ENCODE peak calls at places on chromosomes 6 and 20, in four cellular contexts. Y, U, I and M are unnamed samples.

GRCh38 chr6:150528648-150529285 is 70.9 kb upstream of the PLEKHG1 start:
- DNase-seq in I (peak), U (peak), Y (peak), M (peak)

GRCh38 chr6:3707751-3708412 is 43.6 kb downstream of the PXDC1 start:
- DNase-seq in Y (no peak), I (no peak), U (no peak), M (peak)

GRCh38 chr6:15501806-15502450 is 160.9 kb downstream of the DTNBP1 start:
- DNase-seq in I (peak), U (no peak), Y (peak), M (no peak)

GRCh38 chr20:16476032-16476431 is 97.2 kb downstream of the KIF16B start:
- DNase-seq in U (no peak), Y (no peak), I (no peak), M (no peak)

GRCh38 chr20:432208-432607 is 24.1 kb downstream of the RBCK1 start:
- DNase-seq in I (no peak), U (no peak), Y (no peak), M (no peak)

GRCh38 chr6:141956046-141956761 is 176.5 kb upstream of the GJE1 start:
- DNase-seq in Y (no peak), I (peak), U (no peak), M (no peak)

GRCh38 chr20:58349586-58349985 is 39.4 kb upstream of the VAPB start:
- DNase-seq in Y (no peak), I (no peak), U (no peak), M (no peak)

GRCh38 chr20:12687476-12687875 is 321.3 kb upstream of the SPTLC3 start:
- DNase-seq in Y (no peak), U (no peak), I (no peak), M (no peak)

GRCh38 chr6:149112976-149113375 is 204.5 kb upstream of the TAB2 start:
- DNase-seq in U (no peak), I (no peak), Y (no peak), M (no peak)

GRCh38 chr6:97630592-97630991 is 347.6 kb upstream of the MMS22L start:
- DNase-seq in U (no peak), I (no peak), Y (no peak), M (no peak)

GRCh38 chr6:127026247-127026646 is 92.2 kb upstream of the RSPO3 start:
- DNase-seq in U (no peak), I (no peak), Y (no peak), M (no peak)

GRCh38 chr6:111477481-111477938 is 5.5 kb downstream of the REV3L start:
- DNase-seq in I (no peak), Y (no peak), U (no peak), M (no peak)

GRCh38 chr6:165574770-165575549 is 88.1 kb downstream of the PDE10A start:
- DNase-seq in Y (no peak), I (no peak), U (no peak), M (no peak)

GRCh38 chr6:11231108-11231463 is 1.4 kb downstream of the NEDD9 start:
- DNase-seq in Y (no peak), U (no peak), I (no peak), M (no peak)

GRCh38 chr6:11227698-11228097 is 4.8 kb downstream of the NEDD9 start:
- DNase-seq in U (no peak), Y (no peak), I (no peak), M (no peak)

GRCh38 chr6:11231564-11232176 is 798 bp downstream of the NEDD9 start:
- DNase-seq in I (no peak), U (no peak), Y (no peak), M (no peak)

GRCh38 chr6:11230158-11231107 is 2.0 kb downstream of the NEDD9 start:
- DNase-seq in U (no peak), Y (peak), I (no peak), M (no peak)

GRCh38 chr6:11229267-11230043 is 3.0 kb downstream of the NEDD9 start:
- DNase-seq in U (peak), Y (no peak), I (no peak), M (no peak)
- H3K4me3 ChIP-seq in U (peak), Y (peak), I (peak), M (peak)

DNA sequence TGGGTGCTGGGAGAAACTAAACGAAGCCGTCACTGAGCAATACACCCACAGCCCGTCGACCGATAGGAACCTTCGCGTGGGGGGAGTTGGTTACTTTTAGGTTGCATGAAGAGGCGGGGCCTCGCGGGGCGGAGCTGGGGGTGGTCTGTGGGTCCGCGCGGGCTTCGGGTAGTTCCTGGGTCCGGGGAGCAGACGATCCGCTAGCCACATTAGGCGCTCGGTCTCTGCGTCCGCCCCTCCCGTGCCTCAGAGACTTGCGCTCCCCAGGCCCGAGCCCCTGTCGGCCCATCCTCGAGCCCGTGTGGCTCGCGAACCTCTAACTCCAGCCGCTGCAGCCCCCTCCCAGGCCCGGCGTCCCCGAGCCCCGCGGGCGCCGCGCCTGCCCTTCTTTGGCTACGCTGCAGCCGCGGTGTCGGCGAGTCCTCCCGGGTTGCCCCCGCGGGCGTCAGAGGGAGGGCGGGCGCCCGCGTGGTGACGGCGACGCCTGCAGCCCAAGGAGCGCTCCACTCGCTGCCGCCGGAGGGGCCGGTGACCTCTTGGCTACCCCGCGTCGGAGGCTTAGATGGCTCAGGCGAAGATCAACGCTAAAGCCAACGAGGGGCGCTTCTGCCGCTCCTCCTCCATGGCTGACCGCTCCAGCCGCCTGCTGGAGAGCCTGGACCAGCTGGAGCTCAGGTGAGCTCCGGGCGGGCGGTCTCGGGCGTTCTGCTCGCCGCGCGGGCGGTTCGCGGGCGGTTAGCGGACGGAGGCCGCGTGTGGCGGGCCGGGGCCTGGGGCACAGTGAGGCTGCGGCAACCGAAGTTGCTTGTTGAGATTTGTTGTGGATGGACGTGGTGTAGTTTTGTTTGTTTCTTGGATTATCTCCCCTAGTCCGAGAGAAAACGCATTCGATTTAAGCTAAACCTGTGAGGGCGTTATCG is at the start of gene BAG2:
- DNase-seq in Y (peak), U (peak), I (peak), M (peak)
- TF ChIP-seq CTCF in Y (peak), U (no peak), I (peak), M (peak)

DNA sequence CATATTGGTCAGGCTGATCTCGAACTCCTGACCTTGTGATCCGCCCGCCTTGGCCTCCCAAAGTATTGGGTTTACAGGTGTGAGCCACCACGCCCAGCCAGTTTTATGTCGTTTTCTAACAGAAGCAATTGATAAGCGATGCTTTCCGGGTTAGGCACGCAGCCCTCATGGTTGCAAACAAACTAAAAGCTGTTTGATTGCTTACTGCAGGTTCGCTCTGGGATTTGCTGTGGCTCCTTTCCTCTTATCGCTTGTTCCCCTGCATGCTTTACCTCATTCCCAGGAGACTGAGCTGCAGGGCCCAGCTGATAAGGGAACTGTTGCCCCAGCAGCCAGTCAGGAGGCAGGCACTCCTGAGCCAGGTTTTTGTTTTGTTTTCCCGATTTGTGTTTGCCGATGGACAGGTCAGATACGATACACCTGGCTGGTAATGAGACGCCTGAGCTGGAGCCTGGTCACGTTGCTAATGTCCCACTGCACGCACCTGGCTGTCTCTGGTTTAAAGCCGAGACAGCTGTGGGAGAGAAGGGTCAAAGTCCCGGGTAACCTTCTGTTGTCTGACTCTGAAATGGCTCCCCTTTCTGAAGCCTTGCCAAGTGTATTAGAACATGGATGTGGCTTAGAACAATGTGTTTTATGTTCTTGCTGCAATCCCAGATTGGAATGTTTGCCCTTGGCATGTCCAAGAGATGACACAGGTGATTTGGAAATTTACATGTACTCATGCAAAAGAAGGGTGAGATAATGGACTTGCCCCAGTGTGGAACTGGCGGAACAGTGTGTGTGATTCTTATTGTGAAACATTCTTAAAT is 19.9 kb downstream of the DSP start:
- DNase-seq in I (no peak), U (no peak), Y (peak), M (no peak)
- TF ChIP-seq POLR2A in I (no peak), U (no peak), Y (peak), M (no peak)

GRCh38 chr6:10382322-10382721 is 32.6 kb downstream of the TFAP2A start:
- DNase-seq in Y (no peak), U (no peak), I (no peak), M (no peak)
- H3K4me3 ChIP-seq in Y (no peak), U (no peak), I (no peak), M (no peak)

GRCh38 chr20:33217052-33217451 is at the start of gene BPIFA3:
- DNase-seq in U (no peak), Y (no peak), I (no peak), M (no peak)

GRCh38 chr20:33210371-33210770 is 6.8 kb upstream of the BPIFA3 start:
- DNase-seq in I (no peak), U (no peak), Y (no peak), M (no peak)

GRCh38 chr20:33209789-33210188 is 7.4 kb upstream of the BPIFA3 start:
- DNase-seq in Y (peak), U (no peak), I (peak), M (no peak)

DNA sequence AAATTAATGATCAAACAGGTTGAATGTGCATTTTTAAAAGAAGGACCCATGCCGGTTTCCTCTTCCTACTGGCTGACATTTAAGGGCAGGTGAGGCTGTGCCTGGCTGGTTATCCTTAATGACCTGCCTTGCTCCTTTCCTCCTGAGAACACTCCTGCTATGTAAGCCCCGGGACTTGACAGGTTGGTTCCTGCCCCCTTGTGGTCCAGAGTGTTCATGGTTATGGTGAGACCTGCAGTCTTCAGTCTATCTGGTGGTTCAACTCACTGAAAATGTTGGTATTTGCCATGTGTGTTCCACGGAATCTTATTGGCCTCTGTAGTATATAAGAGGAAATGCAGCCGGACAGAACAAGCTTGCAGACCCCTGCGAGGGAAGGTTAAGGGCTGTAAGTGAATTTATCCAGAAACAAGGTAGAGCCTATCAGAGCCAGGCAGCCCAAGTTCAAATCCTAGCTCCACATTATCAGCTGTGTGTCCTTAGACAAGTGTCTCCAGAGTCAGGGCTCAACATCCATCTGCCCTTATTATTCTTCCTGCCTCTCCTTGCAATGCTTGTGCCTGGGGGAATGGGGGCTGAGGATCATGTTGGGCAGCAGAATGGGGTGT is 5.2 kb upstream of the BPIFA3 start:
- DNase-seq in U (no peak), I (no peak), Y (peak), M (no peak)
- TF ChIP-seq CTCF in U (no peak), I (no peak), Y (peak), M (no peak)

GRCh38 chr20:49570161-49570827 is 2.4 kb upstream of the PTGIS start:
- DNase-seq in U (no peak), I (no peak), Y (no peak), M (no peak)

GRCh38 chr20:49571553-49571835 is 3.6 kb upstream of the PTGIS start:
- DNase-seq in U (no peak), Y (no peak), I (no peak), M (no peak)

GRCh38 chr20:49570828-49571552 is 3.1 kb upstream of the PTGIS start:
- DNase-seq in Y (no peak), U (no peak), I (no peak), M (no peak)

GRCh38 chr20:49573900-49574416 is 6.0 kb upstream of the PTGIS start:
- DNase-seq in U (no peak), Y (no peak), I (peak), M (peak)

DNA sequence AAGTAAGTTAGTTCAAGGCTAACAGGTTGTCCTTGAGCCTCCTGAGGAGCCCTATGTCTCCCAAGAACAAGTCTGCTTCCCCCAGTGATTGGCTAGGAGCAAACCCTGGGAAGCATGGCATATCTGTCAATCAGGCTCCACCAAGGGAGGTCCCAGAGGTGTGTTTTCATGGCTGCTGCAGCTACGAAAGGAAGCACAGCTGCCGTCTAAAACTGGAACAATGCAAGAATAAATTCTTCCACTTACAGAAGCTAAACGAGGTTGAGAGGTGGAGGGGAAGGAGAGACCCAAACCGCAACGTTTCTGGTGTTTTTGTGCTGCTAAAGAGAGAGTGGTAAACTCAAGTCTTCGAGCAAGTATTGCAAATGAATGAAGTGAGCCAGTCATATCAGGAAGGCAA is 4.9 kb upstream of the PTGIS start:
- DNase-seq in I (peak), Y (no peak), U (no peak), M (no peak)
- TF ChIP-seq POLR2A in I (no peak), Y (no peak), U (no peak), M (no peak)

DNA sequence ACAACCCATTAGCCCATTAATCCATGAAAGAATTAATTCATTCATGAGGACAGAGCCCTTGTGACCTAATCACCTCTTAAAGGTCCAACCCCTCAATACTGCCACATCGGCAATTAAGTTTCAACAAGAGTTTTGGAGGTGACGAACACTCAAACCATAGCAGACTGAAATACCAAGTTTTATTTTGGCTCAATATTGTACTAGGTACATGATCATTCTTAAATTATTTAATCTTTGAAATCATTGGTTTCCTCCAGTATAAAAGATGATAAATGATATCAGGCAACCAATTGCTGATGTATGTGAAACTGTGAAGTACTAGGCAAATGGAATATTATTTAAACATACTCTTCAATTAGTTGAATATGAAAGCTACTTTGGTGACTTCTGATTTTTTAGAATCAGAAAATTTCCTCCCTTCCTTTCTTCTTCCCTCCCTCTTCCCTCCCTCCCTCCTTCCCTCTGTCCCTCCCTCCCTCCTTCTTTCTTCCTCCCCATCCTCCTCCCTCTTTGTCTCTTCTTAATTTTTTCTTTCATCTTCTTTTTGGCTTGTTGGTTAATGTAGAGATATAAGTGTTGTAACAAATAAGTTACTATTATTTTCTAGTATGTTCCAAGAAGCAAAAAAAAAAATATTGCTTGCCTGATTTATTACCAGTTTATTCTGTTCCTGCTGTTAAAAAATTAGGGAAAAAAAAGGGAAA is 233.8 kb upstream of the ZNF217 start:
- DNase-seq in I (no peak), Y (no peak), U (no peak), M (no peak)
- H3K4me3 ChIP-seq in I (no peak), Y (no peak), U (no peak), M (no peak)

GRCh38 chr20:24149175-24149574 is 160.6 kb upstream of the GGTLC1 start:
- DNase-seq in U (no peak), Y (no peak), I (no peak), M (no peak)
- TF ChIP-seq CTCF in U (no peak), Y (no peak), I (no peak), M (no peak)

GRCh38 chr20:17914957-17915356 is 53.6 kb downstream of the SNX5 start:
- DNase-seq in Y (no peak), U (no peak), I (no peak), M (no peak)

GRCh38 chr20:17911927-17912326 is 56.7 kb downstream of the SNX5 start:
- DNase-seq in U (no peak), I (no peak), Y (no peak), M (no peak)

GRCh38 chr20:17912916-17913315 is 55.7 kb downstream of the SNX5 start:
- DNase-seq in I (no peak), U (no peak), Y (no peak), M (no peak)

GRCh38 chr20:17909745-17910345 is 58.7 kb downstream of the SNX5 start:
- DNase-seq in I (no peak), Y (no peak), U (no peak), M (no peak)

DNA sequence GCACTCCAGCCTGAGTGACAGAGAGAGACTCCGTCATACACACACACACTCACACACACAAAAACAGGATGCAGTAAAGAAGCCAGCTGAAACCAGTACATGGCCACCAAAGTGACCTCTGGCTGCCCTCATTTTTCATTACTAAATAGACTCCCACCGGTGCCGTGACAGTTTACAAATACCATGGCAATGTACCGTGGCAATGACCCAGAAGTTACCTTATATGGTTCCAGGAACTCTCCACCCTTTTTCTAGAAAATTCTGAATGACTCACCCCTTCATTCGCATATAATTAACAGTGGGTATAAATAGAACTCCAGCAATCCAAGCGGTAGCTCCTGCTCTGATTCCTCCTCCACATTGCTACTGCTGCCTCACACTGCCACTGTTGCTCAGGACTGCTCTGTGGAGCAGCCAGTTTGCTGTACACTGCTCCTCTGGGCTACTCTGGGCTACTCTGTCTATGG is 57.7 kb downstream of the SNX5 start:
- DNase-seq in U (peak), I (no peak), Y (no peak), M (no peak)
- TF ChIP-seq POLR2A in U (no peak), I (no peak), Y (no peak), M (no peak)